ENCODE peak calls at places on chromosomes 12 and 14, in six cellular contexts. One of them, this sample, is unnamed.
A peak's percentile ranks its signal among the peaks of the same experiment; 100 is the strongest.

GRCh38 chr14:44035707-44036106 is 471.4 kb downstream of the FSCB start:
- DNase-seq in CD8-positive, alpha-beta T cell: no peak
- DNase-seq in pancreas: no peak
- DNase-seq in lower leg skin: no peak
- DNase-seq in omental fat pad: no peak
- DNase-seq in progenitor cell of endocrine pancreas: no peak
- DNase-seq in this sample: no peak

GRCh38 chr12:106288510-106289195 is 13.9 kb upstream of the TCP11L2 start:
- DNase-seq in progenitor cell of endocrine pancreas: no peak
- DNase-seq in lower leg skin: no peak
- DNase-seq in omental fat pad: no peak
- DNase-seq in CD8-positive, alpha-beta T cell: no peak
- DNase-seq in pancreas: no peak
- DNase-seq in this sample: no peak

GRCh38 chr14:63523735-63524408 is 19.3 kb downstream of the PPP2R5E start:
- DNase-seq in omental fat pad: no peak
- DNase-seq in progenitor cell of endocrine pancreas: no peak
- DNase-seq in lower leg skin: no peak
- DNase-seq in CD8-positive, alpha-beta T cell: no peak
- DNase-seq in pancreas: no peak
- DNase-seq in this sample: no peak

GRCh38 chr14:73426877-73427276 is 31.5 kb downstream of the NUMB start:
- DNase-seq in pancreas: no peak
- DNase-seq in CD8-positive, alpha-beta T cell: no peak
- DNase-seq in lower leg skin: no peak
- DNase-seq in progenitor cell of endocrine pancreas: no peak
- DNase-seq in omental fat pad: no peak
- DNase-seq in this sample: no peak

GRCh38 chr14:89466939-89467338 is 49.9 kb upstream of the FOXN3 start:
- DNase-seq in pancreas: no peak
- DNase-seq in CD8-positive, alpha-beta T cell: no peak
- DNase-seq in progenitor cell of endocrine pancreas: no peak
- DNase-seq in omental fat pad: no peak
- DNase-seq in lower leg skin: peak; percentile 89
- DNase-seq in this sample: no peak

GRCh38 chr12:28936221-28936620 is 212.9 kb upstream of the FAR2 start:
- DNase-seq in CD8-positive, alpha-beta T cell: no peak
- DNase-seq in omental fat pad: no peak
- DNase-seq in lower leg skin: no peak
- DNase-seq in pancreas: no peak
- DNase-seq in progenitor cell of endocrine pancreas: no peak
- DNase-seq in this sample: no peak

GRCh38 chr14:96091941-96092411 is 52.8 kb downstream of the C14orf132 start:
- DNase-seq in omental fat pad: no peak
- DNase-seq in progenitor cell of endocrine pancreas: no peak
- DNase-seq in lower leg skin: peak; percentile 74
- DNase-seq in pancreas: no peak
- DNase-seq in CD8-positive, alpha-beta T cell: no peak
- DNase-seq in this sample: no peak

GRCh38 chr12:11496157-11496851 is 100.9 kb upstream of the PRB2 start:
- DNase-seq in lower leg skin: no peak
- DNase-seq in CD8-positive, alpha-beta T cell: no peak
- DNase-seq in progenitor cell of endocrine pancreas: no peak
- DNase-seq in omental fat pad: no peak
- DNase-seq in pancreas: no peak
- DNase-seq in this sample: no peak

GRCh38 chr14:101586531-101587402 is 25.5 kb downstream of the DIO3 start:
- DNase-seq in lower leg skin: peak; percentile 53
- DNase-seq in pancreas: no peak
- DNase-seq in progenitor cell of endocrine pancreas: no peak
- DNase-seq in CD8-positive, alpha-beta T cell: no peak
- DNase-seq in omental fat pad: peak; percentile 10
- DNase-seq in this sample: no peak

GRCh38 chr12:8057839-8058238 is 8.3 kb downstream of the C3AR1 start:
- DNase-seq in CD8-positive, alpha-beta T cell: no peak
- DNase-seq in pancreas: no peak
- DNase-seq in lower leg skin: no peak
- DNase-seq in omental fat pad: no peak
- DNase-seq in progenitor cell of endocrine pancreas: no peak
- DNase-seq in this sample: no peak

GRCh38 chr14:35855886-35856481 is 29.8 kb downstream of the BRMS1L start:
- DNase-seq in pancreas: no peak
- DNase-seq in lower leg skin: no peak
- DNase-seq in omental fat pad: no peak
- DNase-seq in progenitor cell of endocrine pancreas: no peak
- DNase-seq in CD8-positive, alpha-beta T cell: no peak
- DNase-seq in this sample: no peak

GRCh38 chr12:90826031-90826430 is 128.9 kb downstream of the CCER1 start:
- DNase-seq in CD8-positive, alpha-beta T cell: no peak
- DNase-seq in omental fat pad: no peak
- DNase-seq in lower leg skin: no peak
- DNase-seq in progenitor cell of endocrine pancreas: no peak
- DNase-seq in pancreas: no peak
- DNase-seq in this sample: no peak

GRCh38 chr14:22391908-22392307 is 197.1 kb downstream of the DAD1 start:
- DNase-seq in progenitor cell of endocrine pancreas: peak; percentile 25
- DNase-seq in CD8-positive, alpha-beta T cell: peak; percentile 10
- DNase-seq in omental fat pad: no peak
- DNase-seq in pancreas: peak; percentile 77
- DNase-seq in lower leg skin: no peak
- DNase-seq in this sample: peak; percentile 59

GRCh38 chr12:1272132-1272531 is 281.1 kb downstream of the ERC1 start:
- DNase-seq in CD8-positive, alpha-beta T cell: no peak
- DNase-seq in progenitor cell of endocrine pancreas: no peak
- DNase-seq in pancreas: no peak
- DNase-seq in omental fat pad: no peak
- DNase-seq in lower leg skin: no peak
- DNase-seq in this sample: no peak

GRCh38 chr12:101563197-101563596 is 31.6 kb upstream of the MYBPC1 start:
- DNase-seq in pancreas: no peak
- DNase-seq in progenitor cell of endocrine pancreas: no peak
- DNase-seq in CD8-positive, alpha-beta T cell: no peak
- DNase-seq in lower leg skin: no peak
- DNase-seq in omental fat pad: no peak
- DNase-seq in this sample: no peak

GRCh38 chr12:123075591-123076171 is 75.2 kb downstream of the PITPNM2 start:
- DNase-seq in pancreas: no peak
- DNase-seq in progenitor cell of endocrine pancreas: no peak
- DNase-seq in CD8-positive, alpha-beta T cell: peak; percentile 77
- DNase-seq in omental fat pad: no peak
- DNase-seq in lower leg skin: no peak
- DNase-seq in this sample: no peak

GRCh38 chr12:89461649-89462612 is 62.7 kb downstream of the GALNT4 start:
- DNase-seq in CD8-positive, alpha-beta T cell: no peak
- DNase-seq in omental fat pad: no peak
- DNase-seq in pancreas: no peak
- DNase-seq in lower leg skin: no peak
- DNase-seq in progenitor cell of endocrine pancreas: no peak
- DNase-seq in this sample: no peak

GRCh38 chr14:103155013-103155412 is 31.8 kb downstream of the TNFAIP2 start:
- DNase-seq in progenitor cell of endocrine pancreas: no peak
- DNase-seq in omental fat pad: peak; percentile 52
- DNase-seq in pancreas: no peak
- DNase-seq in CD8-positive, alpha-beta T cell: no peak
- DNase-seq in lower leg skin: peak; percentile 95
- DNase-seq in this sample: no peak

GRCh38 chr12:89883630-89884364 is 175.2 kb upstream of the ATP2B1 start:
- DNase-seq in pancreas: no peak
- DNase-seq in CD8-positive, alpha-beta T cell: no peak
- DNase-seq in lower leg skin: no peak
- DNase-seq in omental fat pad: no peak
- DNase-seq in progenitor cell of endocrine pancreas: no peak
- DNase-seq in this sample: no peak

DNA sequence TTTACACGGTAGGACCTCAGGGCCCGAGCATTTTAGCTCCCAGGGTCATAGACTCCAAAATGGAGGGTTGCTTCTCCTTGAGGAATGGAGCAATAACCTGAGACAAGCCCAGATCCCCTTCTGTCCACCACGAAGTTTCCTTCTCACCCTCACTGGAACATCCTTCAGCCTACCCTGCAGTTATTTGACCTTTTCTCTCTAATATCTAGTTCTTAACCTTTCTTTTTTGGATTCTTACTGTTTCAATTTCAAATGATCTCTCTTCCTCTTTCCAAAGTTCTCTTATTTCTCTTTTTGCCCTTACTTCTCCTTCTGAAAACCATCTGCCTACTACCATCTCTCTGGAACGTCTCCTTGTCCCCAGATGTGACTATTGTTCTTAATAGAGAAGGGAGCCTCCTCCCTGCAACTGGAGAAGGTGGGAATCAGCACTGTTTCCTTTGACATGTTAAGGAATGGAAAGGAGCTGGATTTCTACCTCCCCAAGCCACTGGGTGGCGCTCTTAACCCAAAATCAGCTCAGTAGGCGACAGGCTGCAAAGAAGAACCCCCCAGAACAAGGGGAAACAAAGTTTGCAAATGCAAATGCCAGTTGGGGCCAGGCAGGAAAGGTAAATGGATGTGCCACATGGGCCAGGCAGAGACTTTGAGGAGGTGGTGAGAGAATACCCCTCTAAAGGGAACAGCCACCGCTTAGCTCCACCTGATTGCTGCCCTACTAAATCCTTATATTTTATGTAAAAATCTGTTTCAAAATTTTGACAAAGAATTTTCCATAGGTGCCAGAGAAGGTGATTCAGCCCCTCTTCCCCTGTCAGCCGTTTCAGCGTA is 22.4 kb upstream of the PDE1B start:
- DNase-seq in CD8-positive, alpha-beta T cell: peak; percentile 22
- DNase-seq in progenitor cell of endocrine pancreas: peak; percentile 48
- DNase-seq in omental fat pad: no peak
- DNase-seq in pancreas: peak; percentile 15
- DNase-seq in lower leg skin: no peak
- DNase-seq in this sample: peak; percentile 81
- TF ChIP-seq CTCF in CD8-positive, alpha-beta T cell: peak; percentile 70
- TF ChIP-seq CTCF in progenitor cell of endocrine pancreas: peak; percentile 71
- TF ChIP-seq CTCF in omental fat pad: no peak
- TF ChIP-seq CTCF in pancreas: peak; percentile 28
- TF ChIP-seq CTCF in lower leg skin: no peak
- TF ChIP-seq CTCF in this sample: peak; percentile 73

DNA sequence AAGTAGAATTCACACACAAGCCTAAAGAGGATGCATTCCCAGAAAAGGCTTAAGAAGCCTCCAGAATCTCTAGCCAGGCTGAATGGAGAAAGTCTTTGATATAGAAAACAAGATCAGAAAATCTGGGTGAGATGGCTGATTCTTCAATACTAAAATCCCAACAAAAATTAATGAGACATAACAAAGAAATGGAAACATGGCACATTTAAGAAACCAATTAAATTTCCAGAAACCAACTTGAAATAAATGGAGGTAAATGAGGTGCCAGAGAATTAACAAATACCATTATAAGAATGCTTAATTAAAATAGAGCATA is 51.9 kb downstream of the CPSF6 start:
- DNase-seq in omental fat pad: no peak
- DNase-seq in CD8-positive, alpha-beta T cell: no peak
- DNase-seq in pancreas: no peak
- DNase-seq in progenitor cell of endocrine pancreas: no peak
- DNase-seq in lower leg skin: no peak
- DNase-seq in this sample: no peak
- TF ChIP-seq CTCF in omental fat pad: no peak
- TF ChIP-seq CTCF in CD8-positive, alpha-beta T cell: peak; percentile 9
- TF ChIP-seq CTCF in pancreas: no peak
- TF ChIP-seq CTCF in progenitor cell of endocrine pancreas: peak; percentile 1
- TF ChIP-seq CTCF in lower leg skin: no peak
- TF ChIP-seq CTCF in this sample: peak; percentile 21

DNA sequence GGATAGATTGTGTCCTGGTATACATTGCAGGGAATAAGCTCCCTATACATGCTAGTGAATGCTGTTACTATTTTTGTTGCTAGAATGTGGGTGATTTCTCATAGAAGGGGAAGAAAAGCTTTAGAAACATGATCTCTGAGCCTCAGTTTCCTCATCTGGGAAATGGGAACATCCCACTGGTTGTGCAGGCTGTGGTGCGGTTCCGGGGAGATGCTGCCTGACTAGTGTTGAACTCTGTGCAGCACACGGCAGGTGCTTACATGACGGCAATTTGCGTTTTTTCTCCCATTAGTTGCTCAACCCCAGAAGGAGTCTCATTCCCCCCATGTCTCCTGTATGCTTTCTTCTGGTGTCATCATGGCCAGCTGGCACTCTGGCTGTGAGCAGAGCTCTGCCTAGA is 32.9 kb downstream of the FOXN4 start:
- DNase-seq in lower leg skin: no peak
- DNase-seq in progenitor cell of endocrine pancreas: no peak
- DNase-seq in pancreas: no peak
- DNase-seq in omental fat pad: no peak
- DNase-seq in CD8-positive, alpha-beta T cell: no peak
- DNase-seq in this sample: no peak
- TF ChIP-seq CTCF in lower leg skin: no peak
- TF ChIP-seq CTCF in progenitor cell of endocrine pancreas: no peak
- TF ChIP-seq CTCF in pancreas: no peak
- TF ChIP-seq CTCF in omental fat pad: no peak
- TF ChIP-seq CTCF in CD8-positive, alpha-beta T cell: no peak
- TF ChIP-seq CTCF in this sample: no peak

GRCh38 chr14:52271538-52271937 is 4.0 kb downstream of the PTGDR start:
- DNase-seq in pancreas: no peak
- DNase-seq in CD8-positive, alpha-beta T cell: no peak
- DNase-seq in progenitor cell of endocrine pancreas: no peak
- DNase-seq in omental fat pad: no peak
- DNase-seq in lower leg skin: no peak
- DNase-seq in this sample: no peak

GRCh38 chr14:52275372-52275771 is 7.9 kb downstream of the PTGDR start:
- DNase-seq in lower leg skin: no peak
- DNase-seq in omental fat pad: no peak
- DNase-seq in progenitor cell of endocrine pancreas: no peak
- DNase-seq in pancreas: no peak
- DNase-seq in CD8-positive, alpha-beta T cell: no peak
- DNase-seq in this sample: no peak

GRCh38 chr14:52269100-52269499 is 1.6 kb downstream of the PTGDR start:
- DNase-seq in pancreas: no peak
- DNase-seq in CD8-positive, alpha-beta T cell: no peak
- DNase-seq in lower leg skin: no peak
- DNase-seq in omental fat pad: no peak
- DNase-seq in progenitor cell of endocrine pancreas: no peak
- DNase-seq in this sample: no peak

GRCh38 chr14:52268191-52269061 is 928 bp downstream of the PTGDR start:
- DNase-seq in progenitor cell of endocrine pancreas: no peak
- DNase-seq in CD8-positive, alpha-beta T cell: no peak
- DNase-seq in pancreas: no peak
- DNase-seq in lower leg skin: no peak
- DNase-seq in omental fat pad: no peak
- DNase-seq in this sample: peak; percentile 32

GRCh38 chr14:52272375-52272774 is 4.9 kb downstream of the PTGDR start:
- DNase-seq in omental fat pad: no peak
- DNase-seq in progenitor cell of endocrine pancreas: no peak
- DNase-seq in CD8-positive, alpha-beta T cell: no peak
- DNase-seq in lower leg skin: no peak
- DNase-seq in pancreas: no peak
- DNase-seq in this sample: peak; percentile 53
- TF ChIP-seq CTCF in omental fat pad: no peak
- TF ChIP-seq CTCF in progenitor cell of endocrine pancreas: peak; percentile 37
- TF ChIP-seq CTCF in CD8-positive, alpha-beta T cell: peak; percentile 49
- TF ChIP-seq CTCF in lower leg skin: no peak
- TF ChIP-seq CTCF in pancreas: no peak
- TF ChIP-seq CTCF in this sample: no peak